ENCODE peak calls at places on chromosomes 13 and 19, in five cellular contexts. M is HCT116, K is GM12878, X is K562, W is endothelial cell of umbilical vein. H is an unnamed sample.

GRCh38 chr19:33520048-33520643 is 1.4 kb downstream of the PEPD start:
- DNase-seq in K (no peak), M (no peak), X (no peak), W (no peak), H (peak)

GRCh38 chr19:11378319-11379189 is 4.1 kb downstream of the SWSAP1 start:
- DNase-seq in X (peak), K (no peak), W (peak), M (no peak), H (peak)

GRCh38 chr13:49439609-49440008 is 4.3 kb downstream of the CAB39L start:
- DNase-seq in W (no peak), X (no peak), K (no peak), M (no peak), H (no peak)

GRCh38 chr13:112366907-112367646 is 9.1 kb upstream of the SPACA7 start:
- DNase-seq in W (no peak), M (no peak), K (no peak), X (no peak), H (no peak)

GRCh38 chr19:42488783-42489521 is 39.3 kb downstream of the CEACAM1 start:
- DNase-seq in K (no peak), M (peak), W (no peak), X (no peak), H (peak)

GRCh38 chr19:2627855-2628254 is 74.6 kb downstream of the GNG7 start:
- DNase-seq in X (no peak), K (no peak), W (no peak), M (no peak), H (no peak)

GRCh38 chr13:105997436-105998232 is 537.8 kb downstream of the EFNB2 start:
- DNase-seq in M (no peak), X (no peak), K (no peak), W (no peak), H (no peak)

GRCh38 chr19:42601811-42602443 is 7.2 kb upstream of the CEACAM8 start:
- DNase-seq in M (no peak), K (no peak), W (no peak), X (peak), H (peak)

GRCh38 chr19:57888494-57889231 is at the start of gene ZNF814:
- DNase-seq in K (peak), M (no peak), W (peak), X (peak), H (no peak)

GRCh38 chr19:19635313-19635702 is 7.3 kb upstream of the LPAR2 start:
- DNase-seq in W (no peak), M (no peak), K (no peak), X (no peak), H (no peak)

GRCh38 chr19:33406521-33407139 is 33.1 kb downstream of the CEBPG start:
- DNase-seq in K (no peak), W (peak), X (peak), M (peak), H (peak)

GRCh38 chr19:11377237-11377636 is 2.8 kb downstream of the SWSAP1 start:
- DNase-seq in K (no peak), X (peak), W (peak), M (no peak), H (no peak)

GRCh38 chr19:3361384-3362216 is 4.8 kb upstream of the NFIC start:
- DNase-seq in K (no peak), W (no peak), M (no peak), X (no peak), H (no peak)

GRCh38 chr19:44891016-44891882 is at the start of gene TOMM40:
- DNase-seq in K (no peak), W (no peak), M (no peak), X (peak), H (peak)

GRCh38 chr13:114142640-114143490 is 10.4 kb upstream of the RASA3 start:
- DNase-seq in M (no peak), K (no peak), W (no peak), X (peak), H (no peak)

GRCh38 chr13:43880451-43880850 is 747 bp downstream of the LACC1 start:
- DNase-seq in X (no peak), W (no peak), M (no peak), K (no peak), H (no peak)

GRCh38 chr13:98930014-98930625 is 47.7 kb downstream of the DOCK9 start:
- DNase-seq in M (no peak), W (peak), K (no peak), X (no peak), H (no peak)

GRCh38 chr13:51805313-51805712 is 1.4 kb upstream of the DHRS12 start:
- DNase-seq in W (no peak), M (no peak), X (no peak), K (no peak), H (no peak)

GRCh38 chr13:51805925-51806324 is 2.0 kb upstream of the DHRS12 start:
- DNase-seq in M (no peak), W (no peak), K (no peak), X (no peak), H (no peak)

GRCh38 chr13:51807041-51807440 is 3.1 kb upstream of the DHRS12 start:
- DNase-seq in X (no peak), W (no peak), K (no peak), M (no peak), H (no peak)

GRCh38 chr13:51804295-51805172 is 571 bp upstream of the DHRS12 start:
- DNase-seq in W (no peak), M (no peak), K (no peak), X (no peak), H (no peak)

DNA sequence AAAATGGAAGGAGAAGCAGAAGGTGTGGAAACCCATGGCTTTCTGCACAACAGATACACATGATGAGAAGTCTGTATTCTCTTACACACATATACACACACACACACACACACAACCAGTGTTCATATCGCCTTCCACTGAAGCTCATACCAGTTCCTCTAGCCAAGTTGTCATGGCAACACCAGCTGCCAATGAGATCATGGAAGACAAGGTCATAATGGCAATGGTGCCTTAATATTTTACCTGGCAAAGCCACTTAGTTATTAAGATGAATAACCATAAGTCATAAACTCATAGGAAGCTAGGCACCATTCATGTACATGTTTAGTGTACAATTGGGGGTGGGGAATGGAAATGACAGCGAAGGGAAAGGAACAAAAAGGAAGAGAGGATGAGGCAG is 2.6 kb upstream of the DHRS12 start:
- DNase-seq in K (no peak), X (no peak), W (peak), M (no peak), H (no peak)
- TF ChIP-seq EZH2 in K (no peak), X (no peak), W (no peak), M (no peak), H (no peak)

GRCh38 chr19:7944177-7944761 is 803 bp upstream of the TIMM44 start:
- DNase-seq in K (peak), W (peak), X (peak), M (peak), H (peak)
- TF ChIP-seq POLR2AphosphoS5 in K (no peak), W (no peak), X (no peak), M (no peak), H (no peak)

DNA sequence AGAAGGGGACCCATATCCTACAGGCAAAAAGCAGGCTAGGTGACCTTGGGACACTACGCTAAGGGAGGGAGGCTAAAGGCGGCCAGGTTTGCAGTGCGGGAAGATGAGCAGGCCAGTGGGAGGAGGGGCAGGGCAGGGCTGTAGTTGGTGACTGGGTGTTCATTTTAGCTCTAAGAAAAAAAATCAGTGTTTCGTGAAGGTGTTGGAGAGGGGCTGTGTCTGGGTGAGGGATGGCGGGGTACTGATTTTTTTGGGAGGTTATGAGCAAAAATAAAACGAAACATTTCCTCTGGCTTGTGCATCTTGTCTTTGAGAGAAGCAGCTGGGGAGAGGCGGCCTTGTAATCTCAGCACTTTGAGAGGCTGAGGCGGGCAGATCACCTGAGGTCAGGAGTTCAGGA is 4.3 kb upstream of the NUP62 start:
- DNase-seq in M (no peak), W (no peak), K (no peak), X (no peak), H (no peak)
- TF ChIP-seq POLR2A in M (no peak), W (no peak), K (peak), X (no peak), H (no peak)

GRCh38 chr13:41455725-41456419 is 1.5 kb upstream of the RGCC start:
- DNase-seq in K (no peak), W (no peak), X (no peak), M (no peak), H (no peak)
- TF ChIP-seq EZH2 in K (no peak), W (no peak), X (no peak), M (no peak), H (no peak)

GRCh38 chr19:17158584-17158983 is 56.6 kb upstream of the USE1 start:
- DNase-seq in K (no peak), W (no peak), X (no peak), M (no peak), H (no peak)

GRCh38 chr19:17156296-17156946 is 58.7 kb upstream of the USE1 start:
- DNase-seq in M (no peak), K (no peak), W (no peak), X (no peak), H (no peak)

GRCh38 chr19:17155251-17155650 is 59.9 kb upstream of the USE1 start:
- DNase-seq in X (no peak), W (no peak), M (no peak), K (no peak), H (no peak)

GRCh38 chr19:17159466-17160393 is 55.4 kb upstream of the USE1 start:
- DNase-seq in K (no peak), W (no peak), M (no peak), X (no peak), H (peak)

GRCh38 chr19:17156947-17157302 is 58.2 kb upstream of the USE1 start:
- DNase-seq in K (no peak), X (no peak), M (no peak), W (no peak), H (no peak)
- TF ChIP-seq POLR2AphosphoS5 in K (no peak), X (no peak), M (no peak), W (no peak), H (no peak)

DNA sequence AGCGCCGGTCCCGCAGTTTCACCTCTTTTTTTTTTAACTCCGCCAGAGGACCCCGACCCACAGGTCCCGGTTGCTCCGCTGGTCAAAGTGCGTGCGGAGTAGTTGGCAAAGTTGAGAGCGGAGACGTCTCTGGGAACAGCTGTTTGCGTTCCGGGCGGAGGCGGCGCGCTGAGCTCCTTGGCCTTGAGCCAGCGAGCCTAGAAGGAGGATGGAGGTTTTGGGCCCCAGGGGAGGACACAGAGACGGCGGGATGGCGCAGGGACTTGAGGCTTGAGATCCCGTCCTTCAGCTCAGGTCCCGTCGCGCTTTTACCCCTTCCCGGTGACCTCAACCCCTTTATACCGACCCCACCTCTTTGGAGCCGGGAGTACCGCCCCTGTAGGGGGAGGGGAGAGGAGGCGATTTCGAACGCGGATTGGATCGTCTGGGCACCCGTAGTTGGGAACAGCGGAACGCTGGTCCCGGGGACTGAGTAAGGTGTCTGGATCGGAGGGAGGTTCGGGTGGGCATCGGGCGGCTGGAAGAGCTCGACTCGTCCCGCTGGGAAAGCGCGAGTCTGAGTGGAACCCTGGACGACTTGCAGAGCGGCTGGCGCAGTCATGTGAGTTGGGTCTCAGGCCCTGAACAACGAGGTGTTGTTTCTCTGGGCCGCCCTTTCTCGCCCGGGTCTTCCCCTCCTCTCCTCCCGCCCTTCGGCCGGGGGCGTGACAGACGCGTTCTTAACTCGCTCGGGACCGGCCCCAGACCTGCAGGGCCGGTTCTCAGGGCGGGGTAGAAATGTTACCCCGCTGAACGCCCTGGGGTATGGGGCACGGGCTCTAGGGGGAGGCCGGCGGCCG is at the start of gene WBP4:
- DNase-seq in X (peak), W (peak), K (peak), M (peak), H (peak)
- TF ChIP-seq POLR2A in X (peak), W (peak), K (peak), M (peak), H (peak)

DNA sequence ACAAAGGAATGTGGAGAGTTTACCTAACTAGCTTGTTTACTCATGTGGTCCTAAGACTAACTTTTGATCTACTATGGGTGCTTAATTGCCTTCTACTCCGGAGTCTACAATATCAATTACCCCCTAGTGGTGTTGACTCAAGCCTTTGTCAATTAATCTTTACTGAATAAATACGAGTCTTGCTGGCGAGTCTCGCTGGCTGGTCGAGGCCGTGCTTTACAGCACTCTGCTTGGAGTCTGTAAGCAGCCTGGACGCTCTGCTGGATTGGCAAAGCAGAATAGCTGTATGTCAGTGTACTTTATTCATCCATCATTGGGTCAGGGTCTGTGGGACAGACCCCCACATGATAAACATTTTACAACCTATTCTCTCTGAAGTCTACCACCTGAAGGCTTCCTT is 9.9 kb upstream of the SPART start:
- DNase-seq in X (no peak), K (no peak), M (no peak), W (no peak), H (peak)
- TF ChIP-seq EZH2 in X (no peak), K (no peak), M (no peak), W (no peak), H (no peak)

DNA sequence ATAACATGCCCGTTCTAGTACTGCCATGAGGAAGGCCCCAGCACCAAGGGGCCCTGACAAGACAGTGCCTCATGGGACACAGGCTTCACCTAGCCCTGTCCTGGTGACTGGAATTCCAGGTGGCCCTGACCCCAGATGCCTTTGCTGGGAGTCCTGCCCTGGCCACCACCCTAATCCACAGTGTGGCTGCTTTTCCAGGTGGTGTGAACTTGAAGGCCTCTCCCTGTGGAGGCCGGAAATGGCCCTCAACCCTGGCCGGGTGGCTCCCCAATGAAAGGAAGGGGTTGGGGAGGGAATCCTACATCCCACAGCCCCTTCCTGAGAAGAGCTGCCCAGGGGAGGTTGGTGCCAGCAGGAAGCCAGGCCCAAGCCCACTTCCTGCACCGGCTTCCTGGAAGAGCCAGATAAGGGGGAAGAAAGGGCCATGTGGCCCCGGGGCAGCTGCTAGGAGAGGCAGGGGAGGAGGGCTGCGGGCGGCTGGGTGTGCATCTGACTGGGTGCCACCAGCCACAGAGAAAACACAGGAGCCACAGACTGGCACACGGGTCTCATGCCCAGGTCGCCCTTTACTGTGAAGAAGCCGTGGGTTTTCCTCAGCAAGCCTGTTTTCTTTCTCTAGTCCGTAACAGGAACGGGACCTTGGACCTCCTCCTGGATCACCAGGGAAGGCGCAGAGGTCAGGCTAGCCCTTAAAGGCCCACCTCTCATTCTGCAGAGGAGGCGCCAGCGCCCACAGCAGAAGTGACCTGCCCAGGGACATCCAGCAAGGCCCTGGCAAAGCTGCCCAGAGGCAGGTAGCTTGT is 4.7 kb downstream of the LSM4 start:
- DNase-seq in K (no peak), W (peak), X (peak), M (no peak), H (peak)
- TF ChIP-seq POLR2AphosphoS5 in K (no peak), W (peak), X (peak), M (no peak), H (no peak)

GRCh38 chr19:30286378-30286777 is 85.8 kb upstream of the ZNF536 start:
- DNase-seq in W (no peak), K (no peak), M (no peak), X (no peak), H (no peak)
- TF ChIP-seq POLR2A in W (no peak), K (no peak), M (no peak), X (no peak), H (no peak)